ENCODE peak calls at places on chromosomes 2 and 18, in eight cellular contexts. S is endothelial cell of umbilical vein; J is pancreas; C is lower lobe of right lung; X is CD8-positive, alpha-beta memory T cell; D is body of pancreas; N is mesenchymal stem cell; Y is adrenal gland. M is an unnamed sample. For H3K36me3, the result is how much of the 10 kb centered on the place peaks cover.

GRCh38 chr2:219643788-219644398 is 16.5 kb downstream of the SLC4A3 start:
- DNase-seq in D (no peak), N (no peak), X (no peak), J (no peak), Y (no peak), C (no peak), S (no peak), M (no peak)

GRCh38 chr18:28059861-28060260 is 117.1 kb downstream of the CDH2 start:
- DNase-seq in C (no peak), Y (no peak), N (no peak), S (no peak), X (no peak), D (no peak), J (no peak), M (no peak)

GRCh38 chr2:42127425-42128424 is 41.4 kb upstream of the EML4 start:
- DNase-seq in Y (no peak), X (peak), S (no peak), D (no peak), C (no peak), N (peak), J (no peak), M (no peak)

GRCh38 chr2:39156107-39156506 is 35.3 kb upstream of the SOS1 start:
- DNase-seq in S (no peak), C (no peak), D (no peak), N (no peak), X (no peak), J (no peak), Y (no peak), M (no peak)

GRCh38 chr2:1823187-1824169 is 79.2 kb upstream of the PXDN start:
- DNase-seq in S (no peak), C (no peak), X (no peak), Y (no peak), J (no peak), N (no peak), D (no peak), M (peak)

GRCh38 chr2:233100192-233100998 is 40.3 kb downstream of the INPP5D start:
- DNase-seq in C (no peak), Y (no peak), S (no peak), D (no peak), X (peak), N (no peak), J (no peak), M (no peak)

GRCh38 chr18:2610549-2610948 is 39.2 kb downstream of the NDC80 start:
- DNase-seq in D (no peak), X (no peak), S (no peak), Y (no peak), C (no peak), N (no peak), J (no peak), M (no peak)

GRCh38 chr2:197596751-197597150 is 78.6 kb downstream of the RFTN2 start:
- DNase-seq in N (no peak), J (no peak), X (no peak), C (no peak), Y (no peak), S (no peak), D (no peak), M (no peak)

GRCh38 chr2:45833301-45833967 is 182.0 kb downstream of the PRKCE start:
- DNase-seq in S (no peak), C (no peak), D (no peak), N (no peak), X (no peak), Y (no peak), J (no peak), M (no peak)

GRCh38 chr2:172233947-172234715 is 131.4 kb upstream of the DLX2 start:
- DNase-seq in S (no peak), D (no peak), N (no peak), Y (no peak), X (no peak), J (no peak), C (no peak), M (no peak)

GRCh38 chr2:210593166-210593565 is 36.8 kb downstream of the CPS1 start:
- DNase-seq in Y (no peak), X (no peak), D (no peak), J (no peak), C (no peak), N (peak), S (no peak), M (peak)

GRCh38 chr2:25032094-25032493 is 9.8 kb upstream of the EFR3B start:
- DNase-seq in D (no peak), J (no peak), C (no peak), S (no peak), Y (no peak), X (no peak), N (peak), M (peak)

GRCh38 chr2:156663757-156664409 is 227.7 kb downstream of the GPD2 start:
- DNase-seq in S (no peak), J (no peak), N (no peak), C (no peak), X (no peak), D (no peak), Y (no peak), M (no peak)

GRCh38 chr2:209391776-209392401 is 32.0 kb upstream of the MAP2 start:
- DNase-seq in C (no peak), X (no peak), S (no peak), J (no peak), Y (peak), D (no peak), N (no peak), M (no peak)

GRCh38 chr2:19216676-19217075 is 141.7 kb downstream of the OSR1 start:
- DNase-seq in Y (no peak), N (no peak), J (no peak), C (no peak), D (no peak), X (no peak), S (no peak), M (no peak)

GRCh38 chr2:182167882-182168281 is 182.2 kb downstream of the PPP1R1C start:
- DNase-seq in S (no peak), C (no peak), N (no peak), J (no peak), Y (no peak), X (no peak), D (no peak), M (no peak)

GRCh38 chr18:31268985-31269406 is 49.0 kb upstream of the DSG1 start:
- DNase-seq in D (peak), C (no peak), X (no peak), S (peak), N (no peak), Y (no peak), J (no peak), M (no peak)

GRCh38 chr18:8401606-8402005 is 207.6 kb upstream of the RAB12 start:
- DNase-seq in X (no peak), C (no peak), N (no peak), J (no peak), Y (no peak), D (no peak), S (no peak), M (no peak)

GRCh38 chr18:8400193-8400752 is 209.0 kb upstream of the RAB12 start:
- DNase-seq in D (no peak), X (no peak), C (no peak), Y (no peak), J (no peak), S (no peak), N (no peak), M (no peak)

GRCh38 chr18:8399138-8399537 is 210.1 kb upstream of the RAB12 start:
- DNase-seq in J (no peak), D (no peak), X (no peak), C (no peak), Y (no peak), S (no peak), N (no peak), M (no peak)

GRCh38 chr18:8402237-8402636 is 207.0 kb upstream of the RAB12 start:
- DNase-seq in D (no peak), C (no peak), S (no peak), X (no peak), J (no peak), N (no peak), Y (no peak), M (no peak)

DNA sequence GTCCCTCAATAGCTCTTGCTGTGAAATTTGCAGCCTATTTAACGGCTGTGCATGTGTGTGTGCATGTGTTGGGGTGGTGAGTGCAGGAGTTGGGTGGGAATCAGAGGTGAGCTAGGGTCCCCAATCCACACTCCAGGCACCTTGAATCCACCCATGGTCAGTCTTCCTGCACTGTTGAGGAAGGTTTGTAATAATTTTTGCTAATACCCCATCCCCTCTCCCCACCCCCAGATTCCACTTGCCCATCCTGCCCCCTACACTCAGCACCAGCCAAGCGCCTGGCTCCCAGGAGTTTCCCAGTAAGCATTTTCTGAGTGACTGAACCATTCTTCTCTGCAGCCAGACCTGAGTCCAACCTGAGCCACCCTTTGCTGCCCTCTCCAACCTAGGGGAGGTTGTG is 208.4 kb upstream of the RAB12 start:
- DNase-seq in D (no peak), N (no peak), Y (no peak), J (no peak), S (no peak), C (no peak), X (no peak), M (no peak)
- H3K36me3 ChIP-seq in D (under half), N (under half), Y (under half), J (under half), S (under half), C (half or more), X (under half), M (under half)

DNA sequence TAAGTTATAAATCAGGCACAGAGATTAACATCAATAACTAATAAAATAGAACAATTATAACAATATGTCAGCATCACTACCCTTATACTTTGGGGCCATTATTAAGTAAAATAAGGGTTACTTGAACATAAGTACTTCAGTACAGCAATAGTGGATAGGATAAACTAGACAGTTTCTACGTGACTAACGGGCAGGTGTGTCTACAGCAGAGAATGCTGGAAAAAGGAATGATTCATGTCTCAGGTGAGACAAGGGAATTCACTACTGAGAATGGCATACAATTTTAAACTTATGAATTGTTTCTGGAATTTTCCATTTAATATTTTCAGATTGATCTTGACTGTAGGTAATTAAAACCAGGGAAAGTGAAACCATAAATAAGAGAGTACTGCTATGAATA is 5.5 kb downstream of the WDR75 start:
- DNase-seq in C (no peak), Y (no peak), S (no peak), N (no peak), X (no peak), D (no peak), J (no peak), M (no peak)
- H3K36me3 ChIP-seq in C (under half), Y (under half), S (under half), N (half or more), X (under half), D (under half), J (under half), M (under half)

GRCh38 chr2:28148000-28148399 is 244.7 kb upstream of the FOSL2 start:
- DNase-seq in S (no peak), D (no peak), J (no peak), Y (no peak), X (no peak), N (no peak), C (no peak), M (no peak)
- H3K36me3 ChIP-seq in S (under half), D (under half), J (under half), Y (under half), X (under half), N (under half), C (under half), M (under half)

GRCh38 chr2:137262600-137262999 is 497.3 kb downstream of the THSD7B start:
- DNase-seq in Y (no peak), S (no peak), D (no peak), J (no peak), X (no peak), N (no peak), C (no peak), M (no peak)
- H3K36me3 ChIP-seq in Y (under half), S (under half), D (under half), J (under half), X (under half), N (under half), C (under half), M (under half)

GRCh38 chr2:17688600-17688999 is 65.0 kb downstream of the SMC6 start:
- DNase-seq in Y (no peak), C (no peak), J (no peak), X (no peak), S (no peak), N (no peak), D (no peak), M (no peak)

GRCh38 chr2:17689010-17689409 is 64.6 kb downstream of the SMC6 start:
- DNase-seq in Y (no peak), C (no peak), J (no peak), D (no peak), N (no peak), S (no peak), X (no peak), M (no peak)

GRCh38 chr2:17690776-17691175 is 62.8 kb downstream of the SMC6 start:
- DNase-seq in N (no peak), C (no peak), S (no peak), X (no peak), D (no peak), J (no peak), Y (no peak), M (no peak)
- H3K36me3 ChIP-seq in N (half or more), C (half or more), S (under half), X (under half), D (under half), J (under half), Y (under half), M (under half)

DNA sequence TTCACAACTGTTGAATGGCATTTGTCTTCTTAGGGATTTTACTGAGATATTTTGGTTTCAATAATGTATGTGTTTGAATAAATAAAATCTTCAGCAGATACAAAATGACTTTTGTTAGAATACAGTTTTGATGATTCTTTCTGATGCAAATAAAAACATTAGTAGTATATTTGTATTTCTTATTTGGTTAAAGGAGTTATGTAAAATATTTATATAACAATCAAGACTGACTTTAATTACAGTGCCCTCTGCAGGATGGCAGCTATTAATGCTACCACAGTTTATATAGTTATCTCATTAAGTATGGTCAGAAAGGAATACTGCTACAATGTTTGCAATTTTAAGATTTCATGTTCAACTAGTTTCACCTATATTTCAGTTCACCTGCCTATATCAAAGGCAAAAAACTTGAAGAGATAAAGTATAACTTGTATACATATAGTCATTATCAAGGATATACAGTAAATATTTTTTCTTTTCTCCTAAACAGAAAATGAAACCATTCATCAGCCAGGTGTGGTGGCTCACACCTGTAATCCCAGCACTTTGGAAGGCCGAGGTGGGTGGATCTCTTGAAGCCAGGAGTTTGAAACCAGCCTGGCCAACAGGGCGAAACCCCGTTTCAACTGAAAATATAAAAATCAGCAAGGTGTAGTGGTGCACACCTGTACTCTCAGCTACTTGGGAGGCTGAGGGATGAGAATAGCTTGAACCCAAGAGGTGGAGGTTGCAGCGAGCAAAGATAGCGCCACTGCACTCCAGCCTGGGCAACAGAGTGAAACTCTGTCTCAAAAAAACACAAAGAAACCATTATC is 19.8 kb downstream of the ARL5A start:
- DNase-seq in Y (no peak), D (no peak), N (peak), J (no peak), S (peak), C (no peak), X (peak), M (no peak)
- H3K36me3 ChIP-seq in Y (under half), D (under half), N (half or more), J (under half), S (under half), C (half or more), X (under half), M (under half)